ENCODE peak calls at places on chromosomes 4 and X, in four cellular contexts. T is NCI-H187 treated with DMSO at 0.1 percent for 48 hours, U is NCI-H2171, A is smooth muscle cell of the brain vasculature. K is an unnamed sample.

GRCh38 chr4:65450899-65451298 is 219.4 kb downstream of the EPHA5 start:
- DNase-seq in A (no peak), T (peak), U (no peak), K (no peak)

GRCh38 chrX:129000018-129000417 is 523.3 kb downstream of the SMARCA1 start:
- DNase-seq in A (no peak), U (no peak), T (no peak), K (no peak)

GRCh38 chr4:175946472-175947116 is 119.0 kb upstream of the WDR17 start:
- DNase-seq in U (no peak), T (no peak), A (no peak), K (no peak)

GRCh38 chr4:7005571-7005970 is 37.6 kb upstream of the TADA2B start:
- DNase-seq in T (no peak), A (no peak), U (no peak), K (no peak)

GRCh38 chrX:72037601-72038000 is 94.1 kb downstream of the RTL5 start:
- DNase-seq in T (no peak), U (no peak), A (no peak), K (no peak)

GRCh38 chr4:33837043-33837442 is 2407.3 kb downstream of the ARAP2 start:
- DNase-seq in T (no peak), A (no peak), U (no peak), K (no peak)

GRCh38 chrX:103847174-103847870 is 15.3 kb upstream of the RAB9B start:
- DNase-seq in U (no peak), A (no peak), T (no peak), K (no peak)

GRCh38 chr4:6408263-6408662 is 64.2 kb downstream of the PPP2R2C start:
- DNase-seq in T (no peak), U (no peak), A (no peak), K (no peak)

GRCh38 chr4:41143721-41144379 is 70.5 kb downstream of the APBB2 start:
- DNase-seq in A (no peak), T (no peak), U (no peak), K (no peak)

GRCh38 chr4:86856896-86857295 is 7.7 kb upstream of the SLC10A6 start:
- DNase-seq in T (no peak), U (no peak), A (no peak), K (no peak)

GRCh38 chr4:7414736-7415510 is 19.8 kb downstream of the PSAPL1 start:
- DNase-seq in A (no peak), T (no peak), U (no peak), K (no peak)

GRCh38 chrX:47863187-47863586 is 26.5 kb downstream of the ZNF81 start:
- DNase-seq in A (no peak), U (no peak), T (no peak), K (no peak)

GRCh38 chr4:41178372-41179085 is 35.8 kb downstream of the APBB2 start:
- DNase-seq in U (no peak), T (no peak), A (peak), K (no peak)

GRCh38 chrX:48761674-48762471 is at the start of gene GLOD5:
- DNase-seq in A (no peak), T (no peak), U (peak), K (no peak)

GRCh38 chrX:36583674-36584073 is 424.5 kb upstream of the FAM47C start:
- DNase-seq in U (no peak), T (no peak), A (no peak), K (no peak)

GRCh38 chr4:797066-797465 is 28.9 kb downstream of the CPLX1 start:
- DNase-seq in U (peak), T (no peak), A (no peak), K (no peak)

GRCh38 chr4:88738146-88738545 is 40.5 kb upstream of the NAP1L5 start:
- DNase-seq in U (no peak), A (no peak), T (no peak), K (no peak)

GRCh38 chrX:78800114-78800513 is 52.6 kb downstream of the LPAR4 start:
- DNase-seq in A (no peak), T (no peak), U (no peak), K (no peak)

GRCh38 chr4:131584587-131584986 is 1564.5 kb upstream of the PCDH10 start:
- DNase-seq in U (peak), T (no peak), A (no peak), K (no peak)

GRCh38 chrX:29652484-29652883 is 562.9 kb upstream of the MAGEB2 start:
- DNase-seq in A (peak), U (no peak), T (no peak), K (no peak)

GRCh38 chrX:44945736-44946135 is 72.7 kb downstream of the KDM6A start:
- DNase-seq in U (no peak), T (no peak), A (no peak), K (no peak)

GRCh38 chrX:130253916-130254315 is 14.8 kb downstream of the ZNF280C start:
- DNase-seq in T (no peak), A (no peak), U (no peak), K (no peak)

GRCh38 chr4:113026556-113026955 is 22.9 kb upstream of the ANK2 start:
- DNase-seq in T (no peak), U (no peak), A (no peak), K (no peak)

GRCh38 chrX:117808413-117808812 is 308.2 kb downstream of the KLHL13 start:
- DNase-seq in A (no peak), U (no peak), T (no peak), K (no peak)

GRCh38 chrX:76987381-76987780 is 459.8 kb upstream of the FGF16 start:
- DNase-seq in T (no peak), U (no peak), A (no peak), K (no peak)

GRCh38 chrX:34578237-34578636 is 78.8 kb downstream of the TMEM47 start:
- DNase-seq in U (no peak), A (peak), T (no peak), K (no peak)

GRCh38 chr4:22029803-22030202 is 81.2 kb upstream of the KCNIP4 start:
- DNase-seq in U (no peak), A (no peak), T (peak), K (no peak)

GRCh38 chr4:6855692-6856297 is 53.8 kb upstream of the TBC1D14 start:
- DNase-seq in A (no peak), T (peak), U (no peak), K (no peak)

GRCh38 chrX:131762802-131763234 is 218.9 kb downstream of the OR13H1 start:
- DNase-seq in U (no peak), T (peak), A (peak), K (no peak)

GRCh38 chr4:149264093-149264733 is 551.4 kb downstream of the IQCM start:
- DNase-seq in A (peak), U (peak), T (peak), K (no peak)

GRCh38 chr4:174697164-174697563 is 131.9 kb downstream of the GLRA3 start:
- DNase-seq in A (no peak), U (no peak), T (no peak), K (no peak)

GRCh38 chr4:62028758-62029157 is 828.6 kb downstream of the ADGRL3 start:
- DNase-seq in T (no peak), U (no peak), A (no peak), K (no peak)

GRCh38 chr4:178599521-178599920 is 1157.3 kb upstream of the AGA start:
- DNase-seq in A (no peak), T (no peak), U (no peak), K (no peak)

GRCh38 chr4:61714387-61714890 is 514.3 kb downstream of the ADGRL3 start:
- DNase-seq in T (no peak), A (no peak), U (no peak), K (no peak)

GRCh38 chr4:41456559-41457101 is 81.3 kb upstream of the LIMCH1 start:
- DNase-seq in U (no peak), A (no peak), T (no peak), K (no peak)

GRCh38 chr4:35934370-35934981 is 309.8 kb downstream of the ARAP2 start:
- DNase-seq in A (no peak), T (no peak), U (peak), K (no peak)

GRCh38 chrX:110218591-110218990 is 99.3 kb downstream of the AMMECR1 start:
- DNase-seq in T (no peak), A (no peak), U (no peak), K (no peak)